ENCODE peak calls at places on chromosomes 6 and 20, in ten cellular contexts. J, Y, D, C, M, W, V, Z, A and G are unnamed samples.

GRCh38 chr6:41051873-41052272 is 1.1 kb upstream of the APOBEC2 start:
- DNase-seq in Z (no peak), Y (peak), C (no peak), A (no peak), D (no peak), W (no peak), V (no peak), J (no peak), M (no peak), G (no peak)

GRCh38 chr6:110938176-110938575 is 20.3 kb upstream of the GTF3C6 start:
- DNase-seq in D (no peak), W (no peak), Z (no peak), M (no peak), Y (no peak), V (no peak), C (no peak), J (no peak), A (no peak), G (no peak)

GRCh38 chr20:47544240-47544639 is 42.6 kb downstream of the NCOA3 start:
- DNase-seq in V (no peak), C (no peak), A (no peak), W (no peak), M (no peak), Z (no peak), D (no peak), J (no peak), Y (no peak), G (no peak)

GRCh38 chr6:108635505-108636226 is 74.9 kb downstream of the FOXO3 start:
- DNase-seq in J (no peak), C (no peak), D (no peak), A (peak), V (no peak), M (no peak), W (peak), Z (no peak), Y (no peak), G (no peak)

GRCh38 chr6:55260181-55260580 is 67.1 kb upstream of the GFRAL start:
- DNase-seq in M (no peak), D (no peak), V (no peak), Z (no peak), Y (no peak), W (no peak), C (no peak), J (no peak), A (no peak), G (no peak)

GRCh38 chr20:7940341-7940740 is at the start of gene HAO1:
- DNase-seq in M (no peak), V (no peak), Y (no peak), J (no peak), A (no peak), Z (no peak), W (no peak), D (no peak), C (no peak), G (no peak)

GRCh38 chr6:167232355-167232754 is 58.8 kb upstream of the UNC93A start:
- DNase-seq in V (no peak), Y (no peak), A (no peak), M (no peak), J (no peak), W (no peak), Z (no peak), C (no peak), D (no peak), G (no peak)

GRCh38 chr6:144266091-144266649 is 19.0 kb upstream of the UTRN start:
- DNase-seq in M (no peak), Y (no peak), A (peak), W (no peak), D (no peak), J (peak), C (no peak), V (no peak), Z (peak), G (no peak)

GRCh38 chr20:17320456-17320855 is 93.6 kb downstream of the PCSK2 start:
- DNase-seq in C (peak), M (no peak), D (no peak), V (no peak), Y (no peak), J (no peak), A (no peak), Z (no peak), W (no peak), G (no peak)

GRCh38 chr6:52493669-52494068 is 73.5 kb downstream of the EFHC1 start:
- DNase-seq in Y (no peak), M (no peak), D (no peak), Z (no peak), J (no peak), C (no peak), W (no peak), A (no peak), V (no peak), G (peak)

GRCh38 chr6:13113956-13114593 is 214.3 kb downstream of the TBC1D7 start:
- DNase-seq in D (no peak), Y (no peak), A (no peak), W (no peak), M (no peak), Z (no peak), V (no peak), J (no peak), C (no peak), G (no peak)

GRCh38 chr6:36780517-36781210 is 58.6 kb downstream of the CPNE5 start:
- DNase-seq in V (no peak), W (no peak), D (no peak), A (peak), J (no peak), Y (peak), Z (no peak), M (no peak), C (no peak), G (peak)

GRCh38 chr20:34549929-34550305 is 8.6 kb upstream of the MAP1LC3A start:
- DNase-seq in V (no peak), J (no peak), C (no peak), A (no peak), W (no peak), M (no peak), Y (no peak), Z (no peak), D (no peak), G (no peak)

GRCh38 chr20:61525781-61526431 is 273.8 kb downstream of the CDH4 start:
- DNase-seq in C (no peak), Y (no peak), V (no peak), D (no peak), M (no peak), W (no peak), A (no peak), J (no peak), Z (no peak), G (no peak)

GRCh38 chr6:26157150-26157837 is 70.1 kb downstream of the HFE start:
- DNase-seq in M (peak), Z (peak), Y (peak), A (peak), V (no peak), J (peak), D (peak), C (no peak), W (peak), G (peak)

GRCh38 chr6:116695398-116695797 is 14.4 kb downstream of the KPNA5 start:
- DNase-seq in J (no peak), Z (no peak), M (no peak), C (no peak), Y (peak), W (no peak), A (no peak), V (no peak), D (peak), G (no peak)

GRCh38 chr6:1535295-1535694 is 74.4 kb upstream of the FOXC1 start:
- DNase-seq in J (no peak), Z (no peak), D (no peak), A (no peak), C (no peak), M (no peak), V (no peak), W (no peak), Y (no peak), G (no peak)